ENCODE peak calls at places on chromosomes 2 and 18, in ten cellular contexts. N is breast epithelium; U is A549; J is germinal center; A is endothelial cell; W is Peyer's patch; K is dorsolateral prefrontal cortex; H is stimulated activated CD4-positive, alpha-beta T cell treated with anti-CD3 and anti-CD28 coated beads, Interleukin-4, amount 100 ng/mL, for 4 hours; G is activated CD4-positive, alpha-beta T cell treated with anti-CD3 and anti-CD28 coated beads for 48 hours; T is kidney tubule cell. R is an unnamed sample.

GRCh38 chr2:172859821-172860707 is 124.4 kb downstream of the RAPGEF4 start:
- DNase-seq in N (no peak), U (no peak), J (no peak), A (no peak), W (no peak), K (no peak), H (no peak), G (no peak), T (no peak), R (no peak)

GRCh38 chr2:11421863-11422490 is 44.0 kb downstream of the E2F6 start:
- DNase-seq in N (no peak), U (no peak), J (no peak), A (no peak), W (no peak), K (no peak), H (no peak), G (no peak), T (no peak), R (no peak)

GRCh38 chr2:15763106-15763821 is 171.6 kb downstream of the DDX1 start:
- DNase-seq in N (no peak), U (no peak), J (no peak), A (no peak), W (no peak), K (no peak), H (no peak), G (no peak), T (no peak), R (no peak)

GRCh38 chr2:197360744-197361156 is 50.2 kb upstream of the ANKRD44 start:
- DNase-seq in N (no peak), U (no peak), J (no peak), A (no peak), W (no peak), K (no peak), H (no peak), G (no peak), T (peak), R (peak)

GRCh38 chr2:224838335-224838734 is 122.2 kb upstream of the CCDC195 start:
- DNase-seq in N (no peak), U (no peak), J (no peak), A (no peak), W (no peak), K (no peak), H (no peak), G (no peak), T (no peak), R (no peak)

GRCh38 chr2:28545590-28546195 is 49.8 kb downstream of the PLB1 start:
- DNase-seq in N (peak), U (no peak), J (no peak), A (no peak), W (no peak), K (no peak), H (no peak), G (peak), T (no peak), R (peak)

GRCh38 chr18:10314111-10314510 is 140.3 kb upstream of the APCDD1 start:
- DNase-seq in N (no peak), U (no peak), J (no peak), A (no peak), W (no peak), K (no peak), H (no peak), G (no peak), T (no peak), R (no peak)

GRCh38 chr2:106789185-106789584 is 96.8 kb downstream of the ST6GAL2 start:
- DNase-seq in N (no peak), U (peak), J (no peak), A (no peak), W (no peak), K (no peak), H (no peak), G (no peak), T (no peak), R (no peak)

GRCh38 chr2:241007880-241008710 is 9.7 kb downstream of the SNED1 start:
- DNase-seq in N (peak), U (no peak), J (no peak), A (no peak), W (peak), K (no peak), H (no peak), G (no peak), T (no peak), R (no peak)

GRCh38 chr2:42064417-42064942 is 16.7 kb downstream of the PKDCC start:
- DNase-seq in N (no peak), U (peak), J (no peak), A (no peak), W (no peak), K (no peak), H (no peak), G (no peak), T (no peak), R (no peak)

GRCh38 chr18:79496237-79496977 is 100.7 kb downstream of the NFATC1 start:
- DNase-seq in N (no peak), U (no peak), J (peak), A (no peak), W (peak), K (no peak), H (no peak), G (no peak), T (no peak), R (no peak)

GRCh38 chr2:505931-506330 is 171.3 kb downstream of the TMEM18 start:
- DNase-seq in N (no peak), U (no peak), J (no peak), A (no peak), W (no peak), K (no peak), H (no peak), G (no peak), T (no peak), R (no peak)

R was measured in mammary epithelial cell.